ENCODE peak calls at places on chromosomes 5 and 9, in nine cellular contexts. D is fibroblast of lung, S is foreskin fibroblast, C is right lobe of liver, B is omental fat pad, T is GM23338, Z is HFFc6, I is A549, A is gastrocnemius medialis. X is an unnamed sample.

GRCh38 chr5:69074664-69075521 is 18.9 kb upstream of the SLC30A5 start:
- DNase-seq in D (no peak), S (no peak), C (no peak), B (no peak), T (no peak), Z (no peak), I (no peak), A (peak), X (no peak)

GRCh38 chr5:61319388-61320146 is 12.5 kb upstream of the ZSWIM6 start:
- DNase-seq in D (peak), S (no peak), C (no peak), B (no peak), T (peak), Z (no peak), I (no peak), A (no peak), X (no peak)

GRCh38 chr5:83219495-83219894 is 142.1 kb downstream of the XRCC4 start:
- DNase-seq in D (no peak), S (no peak), C (no peak), B (no peak), T (no peak), Z (no peak), I (no peak), A (no peak), X (no peak)

GRCh38 chr5:107997338-107997979 is 326.7 kb upstream of the EFNA5 start:
- DNase-seq in D (peak), S (no peak), C (no peak), B (no peak), T (peak), Z (no peak), I (no peak), A (no peak), X (no peak)

GRCh38 chr5:173670791-173671120 is 54.3 kb upstream of the BOD1 start:
- DNase-seq in D (no peak), S (no peak), C (no peak), B (no peak), T (no peak), Z (no peak), I (no peak), A (no peak), X (no peak)

GRCh38 chr9:98989036-98990000 is 45.6 kb downstream of the COL15A1 start:
- DNase-seq in D (peak), S (peak), C (no peak), B (peak), T (no peak), Z (peak), I (peak), A (peak), X (no peak)

GRCh38 chr9:134209731-134210311 is 45.5 kb upstream of the RNU6ATAC start:
- DNase-seq in D (no peak), S (no peak), C (peak), B (peak), T (no peak), Z (no peak), I (no peak), A (no peak), X (peak)

GRCh38 chr5:14729448-14730385 is 65.2 kb downstream of the OTULIN start:
- DNase-seq in D (no peak), S (no peak), C (no peak), B (no peak), T (no peak), Z (no peak), I (no peak), A (no peak), X (no peak)

GRCh38 chr5:172845190-172845975 is 11.3 kb downstream of the ERGIC1 start:
- DNase-seq in D (no peak), S (no peak), C (no peak), B (no peak), T (no peak), Z (no peak), I (no peak), A (no peak), X (no peak)

GRCh38 chr5:35384658-35385057 is 154.4 kb upstream of the PRLR start:
- DNase-seq in D (no peak), S (no peak), C (no peak), B (no peak), T (no peak), Z (no peak), I (no peak), A (no peak), X (no peak)

GRCh38 chr5:120803282-120803681 is 339.2 kb downstream of the PRR16 start:
- DNase-seq in D (peak), S (no peak), C (no peak), B (no peak), T (peak), Z (peak), I (no peak), A (no peak), X (no peak)

GRCh38 chr5:15013654-15014463 is 142.3 kb upstream of the ANKH start:
- DNase-seq in D (peak), S (peak), C (no peak), B (no peak), T (peak), Z (peak), I (peak), A (no peak), X (no peak)

GRCh38 chr5:61482980-61483379 is 150.9 kb downstream of the ZSWIM6 start:
- DNase-seq in D (no peak), S (no peak), C (no peak), B (no peak), T (no peak), Z (no peak), I (no peak), A (no peak), X (no peak)

DNA sequence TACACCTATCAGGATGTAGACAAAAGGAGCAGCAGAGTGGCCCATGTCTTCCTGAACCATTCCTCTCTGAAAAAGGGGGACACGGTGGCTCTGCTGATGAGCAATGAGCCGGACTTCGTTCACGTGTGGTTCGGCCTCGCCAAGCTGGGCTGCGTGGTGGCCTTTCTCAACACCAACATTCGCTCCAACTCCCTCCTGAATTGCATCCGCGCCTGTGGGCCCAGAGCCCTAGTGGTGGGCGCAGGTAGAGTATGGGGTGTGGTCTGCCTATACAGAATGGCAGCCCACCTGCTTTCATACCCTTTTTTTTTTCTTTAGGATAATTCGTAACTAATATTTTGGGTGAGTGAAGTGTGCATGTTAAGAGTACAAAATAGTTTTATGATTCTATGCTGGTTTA is 1.1 kb downstream of the SLC27A6 start:
- DNase-seq in D (no peak), S (no peak), C (no peak), B (no peak), T (peak), Z (no peak), I (no peak), A (no peak), X (no peak)
- TF ChIP-seq CTCF in D (no peak), S (no peak), C (no peak), B (no peak), T (peak), Z (no peak), I (no peak), A (no peak), X (no peak)

GRCh38 chr5:40844565-40844964 is 3.4 kb downstream of the CARD6 start:
- DNase-seq in D (no peak), S (no peak), C (no peak), B (no peak), T (no peak), Z (no peak), I (no peak), A (no peak), X (no peak)

GRCh38 chr5:40846371-40846770 is 5.2 kb downstream of the CARD6 start:
- DNase-seq in D (no peak), S (no peak), C (no peak), B (no peak), T (no peak), Z (no peak), I (no peak), A (no peak), X (no peak)

GRCh38 chr5:40842351-40842750 is 1.2 kb downstream of the CARD6 start:
- DNase-seq in D (no peak), S (peak), C (no peak), B (no peak), T (no peak), Z (no peak), I (no peak), A (no peak), X (no peak)

DNA sequence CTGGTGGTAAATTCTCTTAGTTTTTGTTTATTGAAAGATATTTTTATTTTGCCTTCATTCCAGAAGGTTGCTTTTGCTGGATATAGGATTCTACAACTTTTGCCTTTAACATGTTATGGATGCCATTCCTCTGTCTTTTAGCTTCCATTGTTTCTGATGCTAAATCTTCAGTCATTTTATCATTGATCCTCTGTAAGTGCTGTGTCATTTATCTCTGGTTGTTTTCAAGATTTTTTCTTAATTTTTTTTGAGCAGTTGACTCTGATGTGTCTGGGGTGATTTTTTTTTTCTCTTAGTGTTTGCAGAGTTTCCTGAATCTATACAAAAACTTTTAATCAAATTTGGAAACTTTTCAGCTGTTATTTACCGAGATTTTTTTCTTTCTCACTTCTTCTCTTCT is 6.4 kb downstream of the CARD6 start:
- DNase-seq in D (no peak), S (no peak), C (no peak), B (no peak), T (no peak), Z (no peak), I (no peak), A (no peak), X (no peak)
- TF ChIP-seq CTCF in D (no peak), S (no peak), C (no peak), B (no peak), T (no peak), Z (no peak), I (no peak), A (no peak), X (no peak)

GRCh38 chr9:92500725-92501124 is 18.4 kb upstream of the ASPN start:
- DNase-seq in D (no peak), S (no peak), C (no peak), B (no peak), T (no peak), Z (no peak), I (no peak), A (no peak), X (no peak)

GRCh38 chr9:92504881-92505280 is 22.6 kb upstream of the ASPN start:
- DNase-seq in D (peak), S (no peak), C (no peak), B (no peak), T (no peak), Z (peak), I (no peak), A (no peak), X (no peak)

GRCh38 chr9:92499701-92500100 is 17.4 kb upstream of the ASPN start:
- DNase-seq in D (no peak), S (no peak), C (no peak), B (no peak), T (no peak), Z (no peak), I (no peak), A (no peak), X (no peak)

GRCh38 chr9:92506184-92506857 is 24.0 kb upstream of the ASPN start:
- DNase-seq in D (peak), S (peak), C (no peak), B (peak), T (no peak), Z (peak), I (peak), A (peak), X (no peak)

DNA sequence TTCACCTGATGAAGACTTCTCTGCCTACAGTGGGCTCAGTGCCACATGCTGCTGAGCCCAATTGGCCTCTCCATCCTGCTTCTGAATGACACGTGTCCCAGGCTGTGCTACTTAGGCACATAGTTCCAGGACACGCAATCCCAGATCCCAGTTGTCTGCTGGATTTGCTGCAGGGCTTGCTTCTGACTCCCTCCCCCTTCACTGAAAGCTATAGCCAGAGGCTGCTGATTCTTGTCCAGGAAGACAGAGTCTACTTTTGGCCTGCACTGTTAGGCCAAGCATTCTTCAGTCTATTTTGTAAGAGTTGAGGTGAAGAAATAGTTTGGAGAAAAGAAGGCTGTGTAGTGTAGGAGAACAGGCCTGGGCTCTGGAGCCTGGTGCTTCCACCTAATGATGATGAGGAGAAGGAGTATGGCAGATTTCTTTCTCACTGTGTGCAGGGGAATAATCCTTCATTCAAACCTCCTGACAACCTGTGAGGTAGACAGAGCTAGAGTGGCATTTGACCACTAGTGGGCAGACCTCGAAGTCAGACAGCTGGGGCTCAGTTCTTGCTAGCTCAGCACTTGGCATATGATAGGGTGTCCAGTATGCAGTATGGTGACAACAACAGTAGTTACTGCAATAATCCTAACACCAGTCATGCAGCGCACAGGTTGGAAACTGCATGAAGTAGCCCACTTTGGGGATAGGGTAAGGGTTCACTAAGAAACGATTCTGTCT is 19.5 kb upstream of the ASPN start:
- DNase-seq in D (peak), S (peak), C (peak), B (no peak), T (peak), Z (peak), I (peak), A (peak), X (no peak)
- TF ChIP-seq CTCF in D (peak), S (peak), C (peak), B (no peak), T (peak), Z (peak), I (peak), A (no peak), X (peak)

DNA sequence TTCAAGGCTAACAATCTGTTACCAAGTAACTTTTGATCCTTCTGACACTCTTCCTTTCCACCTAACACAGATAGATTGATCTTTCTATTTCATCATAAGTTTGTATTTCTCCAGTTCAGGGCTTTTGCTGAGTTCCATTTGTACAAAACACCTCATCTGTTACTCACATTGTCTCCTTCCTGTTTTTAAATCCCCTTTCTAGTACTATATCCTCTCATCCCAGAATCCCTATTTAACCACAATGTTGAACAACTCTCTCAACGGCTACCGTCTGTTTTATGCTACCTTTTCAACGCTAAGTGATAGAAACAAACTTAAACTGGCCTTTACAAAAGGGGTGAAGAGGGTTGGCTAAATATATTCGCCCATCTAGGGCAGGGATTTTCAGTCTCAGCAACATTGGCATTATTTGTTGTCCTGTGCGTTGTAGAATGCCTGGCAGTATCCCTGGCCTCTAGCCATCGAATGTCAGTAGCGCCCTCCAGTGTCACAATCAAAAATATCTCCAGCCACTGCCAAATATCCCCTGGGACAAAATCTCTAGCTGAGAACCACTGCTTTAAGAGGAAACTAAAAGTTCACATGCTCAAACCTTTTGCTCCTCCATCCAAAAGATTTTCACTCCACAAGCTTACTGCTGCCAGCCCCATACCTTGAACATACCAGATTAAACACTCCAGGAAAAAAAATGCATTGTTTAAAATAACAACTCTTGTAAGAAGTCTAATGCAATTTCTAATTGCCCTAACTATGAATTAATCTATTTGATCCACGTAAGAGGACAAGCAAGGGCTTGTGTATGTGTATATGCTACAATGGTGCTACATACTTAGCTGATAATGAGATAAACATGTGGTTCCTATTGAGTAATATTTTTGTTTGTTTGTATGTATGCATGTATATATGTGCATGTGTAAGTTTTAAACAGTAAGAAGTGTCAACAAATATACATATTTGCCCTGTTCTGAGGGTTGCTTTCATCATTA is 344.0 kb downstream of the PTPRD start:
- DNase-seq in D (no peak), S (no peak), C (no peak), B (no peak), T (peak), Z (peak), I (peak), A (no peak), X (no peak)
- TF ChIP-seq CTCF in D (peak), S (no peak), C (peak), B (no peak), T (peak), Z (peak), I (no peak), A (no peak), X (peak)

DNA sequence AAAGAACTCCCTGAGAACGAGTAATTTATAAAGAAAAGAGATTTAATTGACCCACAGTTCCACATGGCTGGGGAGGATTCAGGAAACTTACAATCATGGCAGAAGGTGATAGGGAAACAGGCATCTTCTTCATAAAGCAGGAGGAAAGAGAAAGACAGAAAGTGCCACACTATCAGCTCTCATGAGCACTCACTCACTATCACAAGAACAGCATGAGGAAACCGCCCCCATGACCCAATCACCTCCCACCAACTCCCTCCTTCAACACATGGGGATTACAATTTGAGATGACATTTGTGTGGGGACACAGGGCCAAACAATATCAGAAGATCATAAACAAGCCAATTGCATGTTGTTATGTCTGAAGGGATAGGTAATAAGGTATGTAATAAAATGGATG is 935.9 kb upstream of the COX7C start:
- DNase-seq in D (no peak), S (no peak), C (no peak), B (no peak), T (no peak), Z (no peak), I (no peak), A (no peak), X (no peak)
- TF ChIP-seq CTCF in D (no peak), S (no peak), C (no peak), B (no peak), T (no peak), Z (no peak), I (no peak), A (no peak), X (no peak)

DNA sequence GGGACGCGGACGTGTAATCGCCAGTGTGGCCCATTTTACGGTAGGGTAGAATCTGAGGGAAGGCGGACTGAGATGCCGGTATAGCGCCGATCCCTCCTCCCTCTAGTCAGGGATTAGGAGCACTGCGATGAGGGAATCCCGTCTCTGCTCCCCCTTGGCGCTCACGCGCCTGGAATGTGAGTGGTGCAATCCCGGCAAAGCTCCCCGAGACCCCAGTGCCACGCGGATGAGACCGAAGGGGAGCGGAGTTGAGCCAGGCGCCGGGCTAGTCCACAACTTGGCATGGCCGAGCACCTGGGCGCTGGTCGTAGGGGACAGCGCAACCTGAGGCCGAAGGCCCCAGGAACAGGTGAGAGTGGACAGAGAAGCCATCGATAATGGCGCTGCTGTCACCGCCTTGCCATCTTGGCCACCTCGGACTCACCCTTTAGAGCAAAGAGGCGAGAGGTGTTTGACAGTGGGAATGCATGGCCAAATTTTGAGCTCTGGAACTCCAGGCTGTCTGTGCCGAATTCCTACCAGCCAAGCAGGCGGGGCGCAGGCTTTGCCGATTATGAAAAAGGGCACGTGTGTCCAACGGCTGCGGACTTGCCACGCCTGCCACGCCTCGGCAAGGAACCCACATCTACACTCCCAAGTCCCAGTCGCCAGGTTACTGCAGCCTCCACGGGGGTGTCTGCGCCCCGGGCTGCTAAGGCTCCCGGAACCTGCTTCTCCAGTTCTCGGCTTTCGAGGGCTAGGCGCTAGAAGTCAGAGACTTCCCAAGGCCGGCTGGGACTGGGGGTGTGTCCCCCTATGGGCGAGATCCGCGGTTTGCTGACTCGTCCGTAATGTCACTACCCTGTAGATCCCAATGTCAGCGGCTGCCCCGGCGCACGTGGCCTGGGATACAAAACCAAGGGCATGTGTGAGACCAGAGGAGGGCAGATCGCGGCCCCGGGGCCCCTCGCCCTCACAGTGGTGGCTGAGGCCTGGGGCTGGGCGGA is 2.6 kb downstream of the NPR3 start:
- DNase-seq in D (peak), S (peak), C (peak), B (no peak), T (peak), Z (peak), I (no peak), A (no peak), X (peak)
- TF ChIP-seq CTCF in D (no peak), S (no peak), C (no peak), B (no peak), T (peak), Z (peak), I (no peak), A (no peak), X (peak)